ENCODE peak calls at places on chromosomes 3 and 15, in ten cellular contexts. Z is lung microvascular endothelial cell; O is HT-29; L is activated T-cell treated with anti-CD3 and anti-CD28 coated beads, Interleukin-2, amount 50 U/mL, for 72 hours; Q is RWPE1; X is fibroblast of the conjunctiva; R is GM13976; S is neuronal stem cell; M is SJSA1; J is psoas muscle. Y is an unnamed sample.

GRCh38 chr3:196563721-196564225 is 4.6 kb downstream of the WDR53 start:
- DNase-seq in Z (peak; percentile 82), O (no peak), L (no peak), Q (peak; percentile 87), X (no peak), R (no peak), S (no peak), M (no peak), J (no peak), Y (no peak)

GRCh38 chr15:79629687-79630086 is 197.6 kb downstream of the MINAR1 start:
- DNase-seq in Z (no peak), O (no peak), L (no peak), Q (no peak), X (no peak), R (no peak), S (no peak), M (no peak), J (no peak), Y (no peak)

GRCh38 chr3:74590620-74591262 is 23.7 kb downstream of the CNTN3 start:
- DNase-seq in Z (no peak), O (no peak), L (no peak), Q (no peak), X (no peak), R (no peak), S (no peak), M (no peak), J (no peak), Y (no peak)

GRCh38 chr3:148957586-148957985 is 33.8 kb upstream of the GYG1 start:
- DNase-seq in Z (peak; percentile 35), O (peak; percentile 39), L (no peak), Q (no peak), X (no peak), R (no peak), S (no peak), M (no peak), J (no peak), Y (no peak)

GRCh38 chr3:146165370-146165769 is 4.4 kb upstream of the PLOD2 start:
- DNase-seq in Z (no peak), O (no peak), L (no peak), Q (no peak), X (no peak), R (no peak), S (no peak), M (peak; percentile 64), J (no peak), Y (no peak)

GRCh38 chr3:159796744-159797143 is 191.9 kb upstream of the IL12A start:
- DNase-seq in Z (peak; percentile 90), O (no peak), L (no peak), Q (no peak), X (peak; percentile 35), R (no peak), S (no peak), M (no peak), J (no peak), Y (no peak)

GRCh38 chr3:187813198-187813597 is 67.9 kb upstream of the BCL6 start:
- DNase-seq in Z (no peak), O (no peak), L (no peak), Q (no peak), X (no peak), R (no peak), S (no peak), M (no peak), J (no peak), Y (no peak)

GRCh38 chr3:32238027-32238815 is at the start of gene CMTM8:
- DNase-seq in Z (peak; percentile 52), O (peak; percentile 65), L (peak; percentile 73), Q (peak; percentile 57), X (no peak), R (peak; percentile 82), S (peak; percentile 60), M (no peak), J (peak; percentile 46), Y (peak; percentile 22)

GRCh38 chr3:175672119-175672689 is 813.1 kb downstream of the NAALADL2 start:
- DNase-seq in Z (no peak), O (no peak), L (no peak), Q (no peak), X (peak; percentile 30), R (no peak), S (no peak), M (no peak), J (no peak), Y (no peak)

Y was measured in T1000.